ENCODE peak calls at places on chromosome 5, in seven cellular contexts. One of them, this sample, is unnamed.

GRCh38 chr5:91357012-91357634 is 26.0 kb downstream of the ARRDC3 start:
- DNase-seq in adipocyte: no peak
- DNase-seq in PC-9: peak; percentile 6
- DNase-seq in cardiac fibroblast: no peak
- DNase-seq in HepG2: no peak
- DNase-seq in fibroblast of lung: no peak
- DNase-seq in stomach: peak; percentile 58
- DNase-seq in this sample: no peak

GRCh38 chr5:43771611-43772031 is 168.6 kb downstream of the NNT start:
- DNase-seq in PC-9: no peak
- DNase-seq in fibroblast of lung: no peak
- DNase-seq in HepG2: no peak
- DNase-seq in adipocyte: no peak
- DNase-seq in cardiac fibroblast: no peak
- DNase-seq in stomach: no peak
- DNase-seq in this sample: no peak

GRCh38 chr5:142012792-142013388 is at the start of gene GNPDA1:
- DNase-seq in fibroblast of lung: peak; percentile 67
- DNase-seq in PC-9: peak; percentile 81
- DNase-seq in HepG2: peak; percentile 50
- DNase-seq in adipocyte: peak; percentile 92
- DNase-seq in cardiac fibroblast: peak; percentile 80
- DNase-seq in stomach: peak; percentile 88
- DNase-seq in this sample: no peak

GRCh38 chr5:130135506-130135905 is 231.2 kb downstream of the CHSY3 start:
- DNase-seq in stomach: no peak
- DNase-seq in cardiac fibroblast: peak; percentile 79
- DNase-seq in HepG2: no peak
- DNase-seq in adipocyte: peak; percentile 89
- DNase-seq in PC-9: no peak
- DNase-seq in fibroblast of lung: peak; percentile 81
- DNase-seq in this sample: no peak

GRCh38 chr5:172769598-172770373 is 1.2 kb downstream of the DUSP1 start:
- DNase-seq in adipocyte: peak; percentile 59
- DNase-seq in HepG2: no peak
- DNase-seq in stomach: no peak
- DNase-seq in cardiac fibroblast: peak; percentile 75
- DNase-seq in PC-9: no peak
- DNase-seq in fibroblast of lung: peak; percentile 23
- DNase-seq in this sample: no peak

GRCh38 chr5:17118631-17119030 is 98.8 kb upstream of the BASP1 start:
- DNase-seq in adipocyte: peak; percentile 83
- DNase-seq in cardiac fibroblast: peak; percentile 89
- DNase-seq in fibroblast of lung: peak; percentile 95
- DNase-seq in HepG2: peak; percentile 16
- DNase-seq in PC-9: peak; percentile 76
- DNase-seq in stomach: peak; percentile 41
- DNase-seq in this sample: no peak

GRCh38 chr5:167797933-167798332 is 493.5 kb upstream of the WWC1 start:
- DNase-seq in cardiac fibroblast: no peak
- DNase-seq in HepG2: no peak
- DNase-seq in fibroblast of lung: peak; percentile 61
- DNase-seq in stomach: no peak
- DNase-seq in adipocyte: no peak
- DNase-seq in PC-9: no peak
- DNase-seq in this sample: no peak

GRCh38 chr5:62938927-62939326 is 360.3 kb downstream of the LRRC70 start:
- DNase-seq in PC-9: no peak
- DNase-seq in cardiac fibroblast: peak; percentile 20
- DNase-seq in fibroblast of lung: peak; percentile 2
- DNase-seq in HepG2: no peak
- DNase-seq in adipocyte: no peak
- DNase-seq in stomach: no peak
- DNase-seq in this sample: no peak

GRCh38 chr5:10975915-10976314 is 214.9 kb upstream of the DAP start:
- DNase-seq in cardiac fibroblast: no peak
- DNase-seq in fibroblast of lung: peak; percentile 82
- DNase-seq in stomach: no peak
- DNase-seq in HepG2: no peak
- DNase-seq in PC-9: no peak
- DNase-seq in adipocyte: no peak
- DNase-seq in this sample: peak; percentile 16

GRCh38 chr5:35919191-35919590 is 19.2 kb downstream of the CAPSL start:
- DNase-seq in stomach: no peak
- DNase-seq in adipocyte: peak; percentile 83
- DNase-seq in cardiac fibroblast: peak; percentile 81
- DNase-seq in HepG2: no peak
- DNase-seq in PC-9: peak; percentile 28
- DNase-seq in fibroblast of lung: peak; percentile 94
- DNase-seq in this sample: no peak

GRCh38 chr5:142717582-142718215 is 31.8 kb upstream of the FGF1 start:
- DNase-seq in adipocyte: peak; percentile 82
- DNase-seq in cardiac fibroblast: peak; percentile 87
- DNase-seq in PC-9: peak; percentile 35
- DNase-seq in HepG2: peak; percentile 52
- DNase-seq in stomach: no peak
- DNase-seq in fibroblast of lung: peak; percentile 52
- DNase-seq in this sample: peak; percentile 37

GRCh38 chr5:141326088-141326854 is 4.0 kb upstream of the PCDHGA1 start:
- DNase-seq in HepG2: peak; percentile 58
- DNase-seq in adipocyte: peak; percentile 81
- DNase-seq in PC-9: peak; percentile 56
- DNase-seq in fibroblast of lung: peak; percentile 77
- DNase-seq in cardiac fibroblast: peak; percentile 72
- DNase-seq in stomach: peak; percentile 32
- DNase-seq in this sample: no peak

GRCh38 chr5:74762599-74762998 is 4.3 kb downstream of the GFM2 start:
- DNase-seq in stomach: no peak
- DNase-seq in HepG2: peak; percentile 22
- DNase-seq in cardiac fibroblast: peak; percentile 25
- DNase-seq in PC-9: peak; percentile 67
- DNase-seq in adipocyte: peak; percentile 71
- DNase-seq in fibroblast of lung: peak; percentile 83
- DNase-seq in this sample: no peak

GRCh38 chr5:50440651-50441478 is at the start of gene EMB:
- DNase-seq in fibroblast of lung: peak; percentile 40
- DNase-seq in stomach: peak; percentile 66
- DNase-seq in adipocyte: no peak
- DNase-seq in cardiac fibroblast: no peak
- DNase-seq in HepG2: no peak
- DNase-seq in PC-9: peak; percentile 66
- DNase-seq in this sample: peak; percentile 76
- H3K4me3 ChIP-seq in fibroblast of lung: peak within 1 kb of the TSS; percentile 21
- H3K4me3 ChIP-seq in stomach: peak within 1 kb of the TSS; percentile 59
- H3K4me3 ChIP-seq in adipocyte: peak within 1 kb of the TSS; percentile 73
- H3K4me3 ChIP-seq in cardiac fibroblast: peak within 1 kb of the TSS; percentile 17
- H3K4me3 ChIP-seq in HepG2: no peak within 1 kb of the TSS
- H3K4me3 ChIP-seq in PC-9: peak within 1 kb of the TSS; percentile 66
- H3K4me3 ChIP-seq in this sample: peak within 1 kb of the TSS; percentile 82

DNA sequence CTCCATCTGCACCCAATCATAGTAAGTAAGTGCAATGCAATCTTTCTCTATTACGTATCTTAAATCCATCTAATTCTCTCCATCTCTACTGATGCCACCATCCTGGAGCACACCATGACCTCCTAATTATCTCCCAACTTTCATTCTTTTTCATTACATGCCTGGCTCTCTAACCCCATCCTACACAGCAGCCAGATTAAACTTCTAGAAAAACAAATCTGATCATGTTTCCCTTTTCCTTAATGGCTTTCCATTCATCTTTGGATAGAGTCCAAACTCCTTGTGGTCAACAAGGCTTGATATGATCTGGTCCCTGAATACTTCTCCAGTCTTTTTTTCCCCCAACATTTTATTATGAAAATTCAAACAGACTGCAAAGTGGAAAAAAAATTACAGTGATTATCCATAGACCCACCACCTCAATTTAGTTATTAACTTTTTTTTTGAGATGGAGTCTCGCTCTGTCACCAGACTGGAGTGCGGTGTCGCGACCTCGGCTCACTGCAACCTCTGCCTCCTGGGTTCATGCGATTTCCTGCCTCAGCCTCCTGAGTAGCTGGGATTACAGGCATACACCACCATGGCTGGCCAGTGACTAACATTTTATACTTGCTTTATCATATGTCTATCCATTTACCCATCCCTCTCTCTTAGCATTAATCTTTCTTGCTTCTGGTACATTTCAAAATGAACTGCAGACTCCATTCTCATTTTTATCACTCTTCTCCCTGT is 5.2 kb downstream of the PPP2R2B start:
- DNase-seq in cardiac fibroblast: no peak
- DNase-seq in PC-9: no peak
- DNase-seq in fibroblast of lung: peak; percentile 76
- DNase-seq in adipocyte: no peak
- DNase-seq in HepG2: no peak
- DNase-seq in stomach: no peak
- DNase-seq in this sample: no peak
- H3K4me3 ChIP-seq in cardiac fibroblast: no peak overlapping the region
- H3K4me3 ChIP-seq in PC-9: no peak overlapping the region
- H3K4me3 ChIP-seq in fibroblast of lung: no peak overlapping the region
- H3K4me3 ChIP-seq in adipocyte: no peak overlapping the region
- H3K4me3 ChIP-seq in HepG2: no peak overlapping the region
- H3K4me3 ChIP-seq in stomach: no peak overlapping the region
- H3K4me3 ChIP-seq in this sample: no peak overlapping the region

GRCh38 chr5:32585446-32586250 is at the start of gene SUB1:
- DNase-seq in stomach: peak; percentile 95
- DNase-seq in PC-9: peak; percentile 98
- DNase-seq in adipocyte: peak; percentile 97
- DNase-seq in fibroblast of lung: peak; percentile 88
- DNase-seq in cardiac fibroblast: peak; percentile 93
- DNase-seq in HepG2: peak; percentile 87
- DNase-seq in this sample: peak; percentile 92

GRCh38 chr5:32589431-32589830 is 4.1 kb downstream of the SUB1 start:
- DNase-seq in stomach: no peak
- DNase-seq in fibroblast of lung: no peak
- DNase-seq in adipocyte: no peak
- DNase-seq in HepG2: no peak
- DNase-seq in cardiac fibroblast: no peak
- DNase-seq in PC-9: no peak
- DNase-seq in this sample: no peak

GRCh38 chr5:32586251-32586642 is 890 bp downstream of the SUB1 start:
- DNase-seq in HepG2: no peak
- DNase-seq in PC-9: no peak
- DNase-seq in fibroblast of lung: no peak
- DNase-seq in cardiac fibroblast: no peak
- DNase-seq in stomach: no peak
- DNase-seq in adipocyte: no peak
- DNase-seq in this sample: no peak

GRCh38 chr5:32585122-32585445 is 273 bp upstream of the SUB1 start:
- DNase-seq in cardiac fibroblast: no peak
- DNase-seq in fibroblast of lung: no peak
- DNase-seq in stomach: no peak
- DNase-seq in HepG2: no peak
- DNase-seq in PC-9: no peak
- DNase-seq in adipocyte: no peak
- DNase-seq in this sample: no peak

DNA sequence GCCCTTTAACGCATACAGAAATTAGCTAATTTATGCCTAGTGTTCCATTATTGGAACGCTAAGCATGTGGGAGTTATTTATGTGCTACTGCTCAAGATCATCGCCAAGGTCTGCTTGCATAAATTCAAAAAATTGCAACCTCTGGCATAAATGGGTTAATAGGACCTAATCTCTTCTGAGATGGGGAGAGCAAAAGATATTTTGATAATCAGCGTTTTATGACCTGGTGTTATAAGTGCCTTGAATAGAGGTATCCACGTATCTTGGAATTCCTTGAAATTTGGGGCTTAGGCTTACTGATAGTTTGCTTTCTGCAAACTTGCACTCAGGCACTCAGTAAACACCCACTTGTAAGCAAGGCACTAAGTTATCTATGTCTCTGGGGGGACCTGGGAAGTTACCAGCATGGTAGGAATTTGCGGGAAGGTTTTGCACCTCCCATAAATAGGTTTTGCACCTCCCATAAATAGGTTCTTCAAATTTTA is 1.8 kb downstream of the SUB1 start:
- DNase-seq in HepG2: no peak
- DNase-seq in PC-9: no peak
- DNase-seq in stomach: no peak
- DNase-seq in cardiac fibroblast: no peak
- DNase-seq in adipocyte: no peak
- DNase-seq in fibroblast of lung: no peak
- DNase-seq in this sample: no peak
- H3K4me3 ChIP-seq in HepG2: peak overlapping the region; percentile 80
- H3K4me3 ChIP-seq in PC-9: peak overlapping the region; percentile 84
- H3K4me3 ChIP-seq in stomach: no peak overlapping the region
- H3K4me3 ChIP-seq in cardiac fibroblast: peak overlapping the region; percentile 93
- H3K4me3 ChIP-seq in adipocyte: peak overlapping the region; percentile 98
- H3K4me3 ChIP-seq in fibroblast of lung: peak overlapping the region; percentile 80
- H3K4me3 ChIP-seq in this sample: peak overlapping the region; percentile 88

GRCh38 chr5:150175536-150175935 is 9.0 kb downstream of the CDX1 start:
- DNase-seq in PC-9: peak; percentile 20
- DNase-seq in HepG2: peak; percentile 62
- DNase-seq in stomach: no peak
- DNase-seq in cardiac fibroblast: peak; percentile 61
- DNase-seq in adipocyte: peak; percentile 26
- DNase-seq in fibroblast of lung: peak; percentile 26
- DNase-seq in this sample: no peak
- H3K4me3 ChIP-seq in PC-9: no peak overlapping the region
- H3K4me3 ChIP-seq in HepG2: no peak overlapping the region
- H3K4me3 ChIP-seq in stomach: no peak overlapping the region
- H3K4me3 ChIP-seq in cardiac fibroblast: no peak overlapping the region
- H3K4me3 ChIP-seq in adipocyte: no peak overlapping the region
- H3K4me3 ChIP-seq in fibroblast of lung: no peak overlapping the region
- H3K4me3 ChIP-seq in this sample: no peak overlapping the region

GRCh38 chr5:55993013-55993412 is 1.8 kb downstream of the IL6ST start:
- DNase-seq in HepG2: no peak
- DNase-seq in adipocyte: peak; percentile 61
- DNase-seq in cardiac fibroblast: peak; percentile 63
- DNase-seq in fibroblast of lung: no peak
- DNase-seq in stomach: no peak
- DNase-seq in PC-9: no peak
- DNase-seq in this sample: no peak
- H3K4me3 ChIP-seq in HepG2: peak overlapping the region; percentile 97
- H3K4me3 ChIP-seq in adipocyte: peak overlapping the region; percentile 96
- H3K4me3 ChIP-seq in cardiac fibroblast: peak overlapping the region; percentile 74
- H3K4me3 ChIP-seq in fibroblast of lung: peak overlapping the region; percentile 78
- H3K4me3 ChIP-seq in stomach: peak overlapping the region; percentile 76
- H3K4me3 ChIP-seq in PC-9: peak overlapping the region; percentile 87
- H3K4me3 ChIP-seq in this sample: no peak overlapping the region

GRCh38 chr5:132225165-132226032 is 2.3 kb downstream of the P4HA2 start:
- DNase-seq in PC-9: peak; percentile 39
- DNase-seq in cardiac fibroblast: peak; percentile 93
- DNase-seq in stomach: peak; percentile 60
- DNase-seq in adipocyte: peak; percentile 89
- DNase-seq in HepG2: no peak
- DNase-seq in fibroblast of lung: peak; percentile 85
- DNase-seq in this sample: peak; percentile 74
- H3K4me3 ChIP-seq in PC-9: no peak overlapping the region
- H3K4me3 ChIP-seq in cardiac fibroblast: no peak overlapping the region
- H3K4me3 ChIP-seq in stomach: no peak overlapping the region
- H3K4me3 ChIP-seq in adipocyte: peak overlapping the region; percentile 1
- H3K4me3 ChIP-seq in HepG2: peak overlapping the region; percentile 2
- H3K4me3 ChIP-seq in fibroblast of lung: peak overlapping the region; percentile 7
- H3K4me3 ChIP-seq in this sample: no peak overlapping the region